ENCODE peak calls at places on chromosome 13, in ten cellular contexts. J is stimulated activated CD4-positive, alpha-beta T cell treated with anti-CD3 and anti-CD28 coated beads, Interleukin-4, amount 100 ng/mL, for 24 hours; Y is adipocyte; P is right cardiac atrium; Q is left ventricle myocardium inferior; W is ovary; K is GM10248; T is stimulated activated naive CD4-positive, alpha-beta T cell; Z is tibial artery; X is activated CD8-positive, alpha-beta memory T cell treated with anti-CD3 and anti-CD28 coated beads, Interleukin-2, amount 50 U/mL, for 4 hours. F is an unnamed sample.

GRCh38 chr13:84239032-84239431 is 356.8 kb upstream of the SLITRK1 start:
- DNase-seq in J (no peak), Y (no peak), P (no peak), Q (no peak), W (no peak), K (no peak), T (no peak), Z (no peak), X (no peak), F (no peak)

GRCh38 chr13:50910483-50910805 is 853 bp downstream of the RNASEH2B start:
- DNase-seq in J (no peak), Y (peak), P (no peak), Q (no peak), W (no peak), K (peak), T (no peak), Z (peak), X (no peak), F (peak)

GRCh38 chr13:111429064-111429558 is 108.7 kb downstream of the TEX29 start:
- DNase-seq in J (peak), Y (peak), P (no peak), Q (no peak), W (no peak), K (peak), T (peak), Z (no peak), X (no peak), F (no peak)

GRCh38 chr13:110436276-110436675 is 125.2 kb downstream of the RAB20 start:
- DNase-seq in J (no peak), Y (peak), P (no peak), Q (no peak), W (no peak), K (no peak), T (no peak), Z (no peak), X (no peak), F (no peak)

GRCh38 chr13:37476874-37477273 is 121.7 kb downstream of the POSTN start:
- DNase-seq in J (no peak), Y (peak), P (no peak), Q (peak), W (no peak), K (no peak), T (no peak), Z (no peak), X (no peak), F (no peak)

GRCh38 chr13:97344250-97345175 is 89.5 kb upstream of the RAP2A start:
- DNase-seq in J (peak), Y (peak), P (peak), Q (peak), W (peak), K (peak), T (peak), Z (peak), X (peak), F (peak)

GRCh38 chr13:95588721-95589120 is 36.2 kb downstream of the CLDN10 start:
- DNase-seq in J (no peak), Y (no peak), P (no peak), Q (no peak), W (no peak), K (no peak), T (no peak), Z (no peak), X (no peak), F (no peak)

GRCh38 chr13:47148543-47148942 is 251.7 kb upstream of the HTR2A start:
- DNase-seq in J (no peak), Y (no peak), P (no peak), Q (no peak), W (no peak), K (no peak), T (no peak), Z (no peak), X (no peak), F (no peak)

GRCh38 chr13:110070046-110070445 is 236.9 kb downstream of the COL4A1 start:
- DNase-seq in J (no peak), Y (no peak), P (no peak), Q (no peak), W (no peak), K (no peak), T (no peak), Z (no peak), X (no peak), F (no peak)

GRCh38 chr13:34361528-34361927 is 543.6 kb downstream of the RFC3 start:
- DNase-seq in J (no peak), Y (peak), P (no peak), Q (no peak), W (no peak), K (no peak), T (no peak), Z (no peak), X (no peak), F (no peak)

GRCh38 chr13:45143346-45143751 is 23.0 kb downstream of the GTF2F2 start:
- DNase-seq in J (no peak), Y (no peak), P (no peak), Q (no peak), W (no peak), K (no peak), T (no peak), Z (no peak), X (no peak), F (no peak)

GRCh38 chr13:32495429-32495828 is 43.2 kb downstream of the N4BP2L2 start:
- DNase-seq in J (no peak), Y (no peak), P (no peak), Q (no peak), W (no peak), K (no peak), T (no peak), Z (no peak), X (no peak), F (no peak)

GRCh38 chr13:109989686-109990085 is 203.3 kb upstream of the IRS2 start:
- DNase-seq in J (no peak), Y (peak), P (no peak), Q (no peak), W (no peak), K (no peak), T (no peak), Z (no peak), X (no peak), F (no peak)

GRCh38 chr13:108961542-108962125 is 332.2 kb downstream of the MYO16 start:
- DNase-seq in J (peak), Y (peak), P (no peak), Q (no peak), W (no peak), K (peak), T (peak), Z (no peak), X (no peak), F (no peak)

GRCh38 chr13:72244788-72245187 is 377.8 kb upstream of the DACH1 start:
- DNase-seq in J (no peak), Y (no peak), P (no peak), Q (no peak), W (no peak), K (no peak), T (no peak), Z (no peak), X (no peak), F (no peak)

GRCh38 chr13:51910508-51910907 is 48.7 kb downstream of the CCDC70 start:
- DNase-seq in J (no peak), Y (no peak), P (no peak), Q (no peak), W (no peak), K (no peak), T (no peak), Z (no peak), X (no peak), F (no peak)

GRCh38 chr13:112069063-112069726 is 2.2 kb downstream of the SOX1 start:
- DNase-seq in J (no peak), Y (no peak), P (no peak), Q (no peak), W (no peak), K (no peak), T (no peak), Z (no peak), X (no peak), F (no peak)

GRCh38 chr13:42926555-42926954 is 65.5 kb downstream of the EPSTI1 start:
- DNase-seq in J (no peak), Y (peak), P (no peak), Q (no peak), W (no peak), K (no peak), T (no peak), Z (no peak), X (no peak), F (no peak)

GRCh38 chr13:38979891-38980627 is 10.6 kb downstream of the STOML3 start:
- DNase-seq in J (no peak), Y (peak), P (peak), Q (peak), W (no peak), K (no peak), T (no peak), Z (no peak), X (no peak), F (peak)

GRCh38 chr13:106916329-106916728 is 348.4 kb upstream of the ARGLU1 start:
- DNase-seq in J (no peak), Y (peak), P (peak), Q (no peak), W (no peak), K (no peak), T (no peak), Z (no peak), X (no peak), F (no peak)

GRCh38 chr13:83065136-83065535 is 817.1 kb downstream of the SLITRK1 start:
- DNase-seq in J (no peak), Y (peak), P (peak), Q (no peak), W (no peak), K (no peak), T (no peak), Z (peak), X (no peak), F (no peak)

GRCh38 chr13:98622926-98623325 is 46.0 kb upstream of the STK24 start:
- DNase-seq in J (no peak), Y (no peak), P (no peak), Q (no peak), W (no peak), K (no peak), T (no peak), Z (no peak), X (no peak), F (no peak)

GRCh38 chr13:101545521-101545920 is 93.0 kb downstream of the ITGBL1 start:
- DNase-seq in J (no peak), Y (peak), P (no peak), Q (no peak), W (no peak), K (no peak), T (no peak), Z (no peak), X (no peak), F (no peak)

GRCh38 chr13:25249001-25249543 is 38.2 kb downstream of the MTMR6 start:
- DNase-seq in J (no peak), Y (peak), P (no peak), Q (no peak), W (no peak), K (peak), T (no peak), Z (no peak), X (no peak), F (no peak)

GRCh38 chr13:94776956-94777355 is 64.6 kb upstream of the SOX21 start:
- DNase-seq in J (no peak), Y (no peak), P (no peak), Q (no peak), W (no peak), K (no peak), T (no peak), Z (no peak), X (no peak), F (no peak)

GRCh38 chr13:30618938-30619289 is 1.2 kb downstream of the USPL1 start:
- DNase-seq in J (no peak), Y (no peak), P (no peak), Q (no peak), W (no peak), K (no peak), T (no peak), Z (no peak), X (no peak), F (no peak)

GRCh38 chr13:113962386-113962785 is 11.5 kb downstream of the C13orf46 start:
- DNase-seq in J (no peak), Y (no peak), P (no peak), Q (peak), W (no peak), K (no peak), T (no peak), Z (no peak), X (no peak), F (no peak)

GRCh38 chr13:21074601-21075302 is 13.4 kb upstream of the LATS2 start:
- DNase-seq in J (no peak), Y (no peak), P (peak), Q (peak), W (peak), K (no peak), T (peak), Z (no peak), X (peak), F (no peak)

GRCh38 chr13:46173656-46174055 is 8.3 kb downstream of the LCP1 start:
- DNase-seq in J (peak), Y (no peak), P (no peak), Q (no peak), W (no peak), K (no peak), T (no peak), Z (no peak), X (no peak), F (no peak)

GRCh38 chr13:49627831-49628652 is at the start of gene ARL11:
- DNase-seq in J (peak), Y (no peak), P (peak), Q (peak), W (no peak), K (peak), T (peak), Z (peak), X (peak), F (no peak)

F was measured in dorsolateral prefrontal cortex.